ENCODE peak calls at places on chromosomes 6 and 20, in ten cellular contexts. A, I, U, D, W, R, Y, M, T and F are unnamed samples.

GRCh38 chr6:142242269-142242668 is 59.5 kb upstream of the ADGRG6 start:
- DNase-seq in M (peak), D (no peak), Y (no peak), I (peak), T (no peak), A (no peak), U (no peak), W (no peak), R (no peak), F (no peak)

GRCh38 chr6:17511084-17511483 is 89.0 kb upstream of the FAM8A1 start:
- DNase-seq in A (no peak), W (no peak), R (no peak), D (no peak), T (no peak), Y (no peak), U (no peak), M (no peak), I (no peak), F (no peak)

GRCh38 chr6:28167068-28167467 is 25.4 kb downstream of the ZKSCAN8 start:
- DNase-seq in W (peak), T (no peak), I (peak), R (no peak), M (peak), U (no peak), Y (peak), A (peak), D (peak), F (peak)

GRCh38 chr6:152206072-152206818 is 398.8 kb downstream of the ESR1 start:
- DNase-seq in U (peak), T (no peak), A (no peak), M (peak), R (no peak), I (no peak), D (peak), W (peak), Y (peak), F (no peak)

GRCh38 chr6:40710626-40711354 is 123.6 kb upstream of the LRFN2 start:
- DNase-seq in M (peak), W (no peak), Y (no peak), U (no peak), A (no peak), T (no peak), D (no peak), I (no peak), R (no peak), F (no peak)

GRCh38 chr20:36468149-36469000 is 72.9 kb upstream of the MYL9 start:
- DNase-seq in U (no peak), M (no peak), Y (no peak), I (no peak), W (peak), T (no peak), R (no peak), A (no peak), D (no peak), F (no peak)

GRCh38 chr6:160069459-160069858 is 52.2 kb upstream of the SLC22A1 start:
- DNase-seq in R (no peak), U (no peak), M (no peak), T (no peak), W (no peak), Y (no peak), I (no peak), D (no peak), A (no peak), F (no peak)

GRCh38 chr20:2599265-2600060 is 53.0 kb upstream of the NOP56 start:
- DNase-seq in Y (no peak), U (no peak), R (no peak), I (no peak), A (no peak), W (peak), D (no peak), M (peak), T (no peak), F (no peak)

GRCh38 chr6:103273048-103273447 is 1586.7 kb downstream of the HACE1 start:
- DNase-seq in W (no peak), U (no peak), D (peak), Y (no peak), A (no peak), T (no peak), R (no peak), I (no peak), M (peak), F (no peak)

GRCh38 chr20:45937765-45938164 is 3.3 kb downstream of the PCIF1 start:
- DNase-seq in I (no peak), T (no peak), D (no peak), Y (no peak), W (no peak), R (no peak), U (no peak), M (no peak), A (no peak), F (no peak)

GRCh38 chr6:104809116-104809515 is 50.6 kb downstream of the HACE1 start:
- DNase-seq in T (no peak), M (no peak), I (no peak), W (no peak), R (no peak), U (no peak), Y (no peak), D (no peak), A (no peak), F (no peak)

GRCh38 chr6:38876470-38876869 is 161.4 kb downstream of the DNAH8 start:
- DNase-seq in R (no peak), W (no peak), Y (no peak), T (no peak), M (peak), I (no peak), U (no peak), D (no peak), A (no peak), F (no peak)

GRCh38 chr6:167130712-167131684 is 8.1 kb downstream of the CCR6 start:
- DNase-seq in M (no peak), D (no peak), U (no peak), A (peak), T (no peak), R (no peak), Y (no peak), W (no peak), I (no peak), F (peak)

GRCh38 chr6:11613858-11614257 is 76.3 kb downstream of the TMEM170B start:
- DNase-seq in M (peak), U (no peak), T (no peak), D (peak), Y (peak), R (no peak), W (peak), I (peak), A (peak), F (no peak)

GRCh38 chr20:37877832-37878772 is 24.8 kb upstream of the VSTM2L start:
- DNase-seq in R (no peak), T (no peak), D (no peak), A (no peak), M (no peak), Y (no peak), U (no peak), W (no peak), I (no peak), F (no peak)

GRCh38 chr20:25389381-25389857 is 1.2 kb downstream of the ABHD12 start:
- DNase-seq in I (no peak), T (no peak), M (peak), U (no peak), D (peak), W (peak), Y (peak), R (no peak), A (no peak), F (no peak)

GRCh38 chr6:18162401-18162800 is 7.2 kb downstream of the KDM1B start:
- DNase-seq in A (no peak), D (no peak), W (no peak), R (no peak), T (no peak), I (no peak), U (no peak), Y (no peak), M (no peak), F (no peak)

GRCh38 chr6:40695114-40695513 is 108.0 kb upstream of the LRFN2 start:
- DNase-seq in R (no peak), I (no peak), W (no peak), Y (no peak), U (no peak), T (no peak), M (peak), D (no peak), A (no peak), F (no peak)

GRCh38 chr6:52157301-52157930 is 28.8 kb upstream of the IL17A start:
- DNase-seq in W (peak), I (no peak), T (no peak), U (no peak), A (peak), M (no peak), Y (no peak), D (peak), R (no peak), F (peak)

GRCh38 chr6:114138577-114139248 is 167.8 kb upstream of the HDAC2 start:
- DNase-seq in U (no peak), I (no peak), D (no peak), W (no peak), Y (no peak), T (no peak), R (no peak), M (no peak), A (no peak), F (no peak)

GRCh38 chr20:24871429-24872213 is 77.4 kb upstream of the CST7 start:
- DNase-seq in A (no peak), T (no peak), Y (no peak), R (no peak), D (no peak), I (no peak), M (peak), W (no peak), U (no peak), F (no peak)

GRCh38 chr6:167141667-167142432 is 15.9 kb downstream of the GPR31 start:
- DNase-seq in M (peak), D (peak), R (no peak), A (no peak), U (no peak), T (peak), Y (no peak), I (no peak), W (no peak), F (no peak)

GRCh38 chr20:45842169-45842812 is 8.7 kb downstream of the SNX21 start:
- DNase-seq in D (no peak), R (no peak), M (peak), T (peak), I (peak), Y (peak), W (peak), A (no peak), U (no peak), F (no peak)

GRCh38 chr20:12180107-12180661 is 262.5 kb downstream of the BTBD3 start:
- DNase-seq in M (no peak), T (no peak), R (no peak), I (no peak), Y (peak), A (no peak), D (no peak), U (no peak), W (no peak), F (no peak)

DNA sequence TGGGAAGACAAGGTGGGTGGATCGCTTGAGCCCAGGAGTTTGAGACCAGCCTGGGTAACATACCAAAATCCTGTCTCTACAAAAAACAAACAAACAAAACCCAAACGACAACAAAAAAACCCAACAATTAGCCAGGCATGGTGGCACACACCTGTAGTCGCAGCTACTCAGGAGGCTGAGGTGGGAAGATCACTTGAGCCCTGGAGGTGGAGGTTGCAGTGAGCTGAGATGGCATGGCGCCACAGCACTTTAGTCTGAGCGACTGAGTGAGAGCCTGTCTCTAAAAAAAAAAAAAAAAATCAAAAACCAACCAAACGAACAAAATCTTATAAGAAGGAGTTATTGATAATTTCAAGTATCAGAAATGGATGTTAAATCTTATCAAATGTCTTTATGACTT is 114.9 kb downstream of the CDH26 start:
- DNase-seq in U (no peak), I (no peak), D (no peak), Y (no peak), R (no peak), T (no peak), W (no peak), M (no peak), A (no peak), F (no peak)
- H3K4me3 ChIP-seq in U (no peak), I (no peak), D (no peak), Y (no peak), R (no peak), T (no peak), W (no peak), M (no peak), A (no peak), F (no peak)

GRCh38 chr20:16007978-16008377 is 565.3 kb downstream of the KIF16B start:
- DNase-seq in A (no peak), I (no peak), M (peak), W (peak), Y (peak), T (no peak), U (no peak), D (peak), R (no peak), F (no peak)
- TF ChIP-seq CTCF in A (no peak), I (no peak), M (no peak), W (no peak), Y (no peak), T (no peak), U (no peak), D (no peak), R (no peak), F (peak)

DNA sequence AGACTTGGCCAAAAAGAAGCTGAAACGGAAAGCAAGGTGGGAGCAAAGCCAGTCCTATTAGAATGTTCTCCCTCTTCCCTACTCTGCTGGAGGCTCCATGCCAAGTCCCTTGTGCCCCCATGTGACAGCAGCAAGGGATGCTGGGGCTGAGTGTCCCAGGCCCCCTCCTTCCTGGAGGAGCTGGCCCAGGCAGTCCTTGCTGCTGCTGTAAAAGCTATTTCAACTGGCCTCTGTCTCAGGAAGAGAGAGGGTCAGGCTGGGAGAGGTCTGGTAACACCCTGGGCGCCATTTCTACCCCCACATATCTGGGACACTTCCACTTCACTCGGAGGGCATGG is 25.0 kb downstream of the TTBK1 start:
- DNase-seq in D (no peak), Y (no peak), U (no peak), I (no peak), A (no peak), W (no peak), M (no peak), T (no peak), R (peak), F (no peak)
- H3K4me3 ChIP-seq in D (no peak), Y (no peak), U (no peak), I (no peak), A (no peak), W (no peak), M (no peak), T (no peak), R (no peak), F (no peak)

GRCh38 chr6:68343901-68344300 is 291.2 kb upstream of the ADGRB3 start:
- DNase-seq in I (no peak), Y (peak), U (peak), D (peak), T (no peak), A (no peak), R (no peak), M (peak), W (peak), F (peak)
- TF ChIP-seq CTCF in I (no peak), Y (peak), U (no peak), D (peak), T (no peak), A (peak), R (no peak), M (peak), W (no peak), F (peak)